ENCODE peak calls at places on chromosomes 13 and 19, in five cellular contexts. P is HCT116; F is thoracic aorta; R is AG04450; X is CD8-positive, alpha-beta T cell. J is an unnamed sample.

GRCh38 chr13:101049166-101049850 is 367.0 kb downstream of the NALCN start:
- DNase-seq in P (no peak), F (no peak), R (no peak), X (no peak), J (no peak)

GRCh38 chr13:39414339-39414738 is 188.7 kb downstream of the LHFPL6 start:
- DNase-seq in P (no peak), F (no peak), R (no peak), X (no peak), J (no peak)

GRCh38 chr13:98285317-98285716 is 108.2 kb upstream of the RNF113B start:
- DNase-seq in P (no peak), F (no peak), R (no peak), X (no peak), J (no peak)

GRCh38 chr19:50039968-50040367 is 14.2 kb downstream of the ZNF473 start:
- DNase-seq in P (no peak), F (no peak), R (no peak), X (no peak), J (no peak)

GRCh38 chr13:99406799-99407201 is 94.5 kb upstream of the TM9SF2 start:
- DNase-seq in P (no peak), F (no peak), R (no peak), X (no peak), J (no peak)

GRCh38 chr13:30359999-30360398 is 52.6 kb upstream of the KATNAL1 start:
- DNase-seq in P (no peak), F (no peak), R (no peak), X (no peak), J (no peak)

GRCh38 chr19:38615007-38615581 is 2.7 kb downstream of the MAP4K1 start:
- DNase-seq in P (no peak), F (no peak), R (no peak), X (no peak), J (no peak)

GRCh38 chr13:36986462-36987240 is 12.5 kb downstream of the ALG5 start:
- DNase-seq in P (no peak), F (no peak), R (no peak), X (no peak), J (no peak)

GRCh38 chr19:6357995-6358394 is 3.3 kb upstream of the CLPP start:
- DNase-seq in P (no peak), F (no peak), R (no peak), X (no peak), J (no peak)

GRCh38 chr19:5263615-5264014 is 77.0 kb downstream of the PTPRS start:
- DNase-seq in P (no peak), F (no peak), R (no peak), X (no peak), J (no peak)

GRCh38 chr19:29714371-29714952 is 599 bp downstream of the C19orf12 start:
- DNase-seq in P (no peak), F (no peak), R (no peak), X (peak), J (no peak)

GRCh38 chr19:5586300-5587070 is 18.7 kb upstream of the TINCR start:
- DNase-seq in P (no peak), F (no peak), R (no peak), X (no peak), J (peak)

GRCh38 chr13:75647126-75647784 is 11.1 kb downstream of the LMO7 start:
- DNase-seq in P (no peak), F (no peak), R (no peak), X (no peak), J (no peak)

GRCh38 chr19:46426506-46427162 is 2.1 kb downstream of the PNMA8C start:
- DNase-seq in P (no peak), F (no peak), R (peak), X (peak), J (no peak)

DNA sequence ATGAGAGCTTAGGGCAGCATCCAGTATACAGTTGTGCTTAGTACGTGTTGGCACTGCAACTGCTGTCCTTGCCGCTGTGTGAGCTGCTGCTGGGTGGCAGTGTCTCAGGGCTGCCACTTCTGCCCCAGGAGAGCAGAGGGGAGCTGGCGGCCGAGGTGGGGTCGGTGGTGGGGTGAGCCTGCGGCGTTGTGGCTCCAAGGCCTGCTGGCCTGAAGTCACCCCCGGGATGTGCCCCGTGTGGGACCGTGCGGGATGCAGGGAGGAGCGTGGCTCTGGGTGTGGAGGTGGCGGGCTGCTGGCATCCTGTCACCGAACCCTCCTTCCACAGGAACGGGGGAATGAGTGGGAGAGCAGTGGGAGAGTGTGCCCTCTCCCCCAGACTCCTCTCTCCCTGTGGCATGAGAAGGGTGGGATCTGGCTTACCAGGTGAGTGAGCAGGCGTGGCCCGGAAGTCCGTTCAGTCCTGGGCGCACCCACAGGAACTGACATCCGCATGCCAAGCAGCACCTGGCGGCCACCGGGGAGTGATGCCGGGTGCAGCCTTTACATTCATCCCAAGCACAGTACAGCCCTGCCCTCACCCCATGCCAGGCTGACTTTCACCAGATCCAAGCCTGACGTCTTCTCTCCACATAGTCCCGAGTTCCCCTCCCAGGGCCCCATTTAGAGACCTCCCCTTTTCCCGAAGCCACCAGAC is 26.5 kb downstream of the MCF2L start:
- DNase-seq in P (no peak), F (no peak), R (no peak), X (no peak), J (no peak)
- TF ChIP-seq CTCF in P (no peak), F (no peak), R (no peak), X (no peak), J (no peak)

DNA sequence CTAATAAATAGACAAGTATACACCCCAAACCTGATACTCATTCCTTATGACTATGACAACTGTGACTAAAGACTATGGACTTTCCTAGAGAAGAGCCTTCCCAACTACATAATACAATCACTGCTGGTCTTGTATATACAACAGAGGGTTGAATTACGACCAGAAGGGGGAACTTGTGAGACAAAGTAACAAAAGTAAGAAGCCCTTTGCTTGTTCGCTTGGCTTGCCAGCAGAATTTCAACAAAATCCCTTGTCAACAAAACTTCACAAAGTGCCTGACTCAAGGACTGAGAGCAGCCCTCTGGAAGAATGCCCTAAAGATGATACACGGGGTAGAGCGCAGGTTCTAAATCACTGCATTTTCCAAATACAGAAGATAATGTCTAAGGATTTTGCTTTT is 99.4 kb downstream of the WASF3 start:
- DNase-seq in P (no peak), F (no peak), R (peak), X (no peak), J (no peak)
- TF ChIP-seq CTCF in P (no peak), F (no peak), R (peak), X (no peak), J (peak)

GRCh38 chr19:1089126-1089771 is 5.9 kb downstream of the POLR2E start:
- DNase-seq in P (no peak), F (no peak), R (no peak), X (no peak), J (no peak)

GRCh38 chr19:1088419-1089066 is 6.6 kb downstream of the POLR2E start:
- DNase-seq in P (no peak), F (no peak), R (no peak), X (no peak), J (no peak)

GRCh38 chr19:1089891-1090290 is 5.3 kb downstream of the POLR2E start:
- DNase-seq in P (no peak), F (no peak), R (no peak), X (peak), J (no peak)

GRCh38 chr19:1086618-1087017 is 8.6 kb downstream of the POLR2E start:
- DNase-seq in P (no peak), F (no peak), R (no peak), X (peak), J (no peak)

GRCh38 chr19:1087813-1088418 is 7.3 kb downstream of the POLR2E start:
- DNase-seq in P (no peak), F (no peak), R (no peak), X (peak), J (no peak)
- TF ChIP-seq CTCF in P (no peak), F (no peak), R (no peak), X (no peak), J (no peak)

GRCh38 chr19:10087296-10088061 is 1.4 kb downstream of the SHFL start:
- DNase-seq in P (no peak), F (no peak), R (no peak), X (no peak), J (no peak)
- TF ChIP-seq CTCF in P (no peak), F (no peak), R (no peak), X (no peak), J (no peak)

GRCh38 chr19:18253130-18253529 is 21.1 kb downstream of the IQCN start:
- DNase-seq in P (no peak), F (no peak), R (no peak), X (no peak), J (no peak)

GRCh38 chr19:18252370-18252717 is 21.9 kb downstream of the IQCN start:
- DNase-seq in P (no peak), F (no peak), R (no peak), X (no peak), J (no peak)

GRCh38 chr19:18253716-18254115 is 20.5 kb downstream of the IQCN start:
- DNase-seq in P (no peak), F (no peak), R (no peak), X (no peak), J (no peak)

GRCh38 chr19:18257503-18258470 is 16.5 kb downstream of the IQCN start:
- DNase-seq in P (no peak), F (no peak), R (no peak), X (no peak), J (no peak)

GRCh38 chr19:18254546-18255500 is 19.4 kb downstream of the IQCN start:
- DNase-seq in P (no peak), F (no peak), R (no peak), X (no peak), J (no peak)
- TF ChIP-seq CTCF in P (peak), F (no peak), R (no peak), X (no peak), J (no peak)

GRCh38 chr13:49308104-49308875 is 60.6 kb downstream of the CDADC1 start:
- DNase-seq in P (no peak), F (peak), R (no peak), X (no peak), J (no peak)
- TF ChIP-seq CTCF in P (no peak), F (no peak), R (no peak), X (no peak), J (no peak)

J was measured in chondrocyte.